ENCODE peak calls at places on chromosomes 16 and 17, in four cellular contexts. One of them, this sample, is unnamed.

GRCh38 chr17:44314869-44315661 is 6.7 kb downstream of the RUNDC3A start:
- DNase-seq in SK-N-SH: peak; percentile 25
- DNase-seq in HepG2: no peak
- DNase-seq in K562: peak; percentile 62
- DNase-seq in this sample: no peak

GRCh38 chr16:14095883-14096551 is 24.9 kb downstream of the MRTFB start:
- DNase-seq in HepG2: no peak
- DNase-seq in SK-N-SH: no peak
- DNase-seq in K562: no peak
- DNase-seq in this sample: no peak

GRCh38 chr17:1643999-1644492 is 1.5 kb downstream of the SCARF1 start:
- DNase-seq in HepG2: no peak
- DNase-seq in SK-N-SH: no peak
- DNase-seq in K562: no peak
- DNase-seq in this sample: no peak

GRCh38 chr17:81432873-81433451 is 37.7 kb downstream of the BAHCC1 start:
- DNase-seq in HepG2: no peak
- DNase-seq in K562: no peak
- DNase-seq in SK-N-SH: no peak
- DNase-seq in this sample: no peak

GRCh38 chr17:67615736-67616135 is 102.0 kb upstream of the NOL11 start:
- DNase-seq in HepG2: no peak
- DNase-seq in SK-N-SH: no peak
- DNase-seq in K562: no peak
- DNase-seq in this sample: no peak

GRCh38 chr16:71540-72341 is 690 bp downstream of the RHBDF1 start:
- DNase-seq in K562: peak; percentile 66
- DNase-seq in HepG2: peak; percentile 41
- DNase-seq in SK-N-SH: peak; percentile 76
- DNase-seq in this sample: no peak

GRCh38 chr17:47663997-47664941 is 14.6 kb downstream of the KPNB1 start:
- DNase-seq in K562: peak; percentile 39
- DNase-seq in SK-N-SH: peak; percentile 70
- DNase-seq in HepG2: peak; percentile 63
- DNase-seq in this sample: peak; percentile 41

GRCh38 chr17:75764711-75765421 is at the start of gene GALK1:
- DNase-seq in K562: peak; percentile 91
- DNase-seq in HepG2: peak; percentile 59
- DNase-seq in SK-N-SH: peak; percentile 98
- DNase-seq in this sample: no peak

GRCh38 chr16:71811261-71811803 is 2.7 kb upstream of the AP1G1 start:
- DNase-seq in SK-N-SH: no peak
- DNase-seq in K562: no peak
- DNase-seq in HepG2: no peak
- DNase-seq in this sample: no peak

GRCh38 chr17:3659541-3660111 is 8.8 kb downstream of the TAX1BP3 start:
- DNase-seq in SK-N-SH: no peak
- DNase-seq in K562: peak; percentile 32
- DNase-seq in HepG2: no peak
- DNase-seq in this sample: no peak
- TF ChIP-seq NFIC in SK-N-SH: peak; percentile 51
- TF ChIP-seq NFIC in K562: no peak
- TF ChIP-seq NFIC in HepG2: no peak
- TF ChIP-seq NFIC in this sample: no peak

GRCh38 chr17:6570731-6571465 is 14.5 kb upstream of the PITPNM3 start:
- DNase-seq in SK-N-SH: no peak
- DNase-seq in HepG2: no peak
- DNase-seq in K562: no peak
- DNase-seq in this sample: no peak
- TF ChIP-seq POLR2AphosphoS5 in SK-N-SH: no peak
- TF ChIP-seq POLR2AphosphoS5 in HepG2: no peak
- TF ChIP-seq POLR2AphosphoS5 in K562: no peak
- TF ChIP-seq POLR2AphosphoS5 in this sample: no peak

GRCh38 chr16:49755716-49756115 is 100.2 kb downstream of the ZNF423 start:
- DNase-seq in HepG2: no peak
- DNase-seq in SK-N-SH: peak; percentile 47
- DNase-seq in K562: no peak
- DNase-seq in this sample: no peak

GRCh38 chr16:49756971-49757743 is 98.8 kb downstream of the ZNF423 start:
- DNase-seq in K562: no peak
- DNase-seq in HepG2: no peak
- DNase-seq in SK-N-SH: no peak
- DNase-seq in this sample: no peak

GRCh38 chr16:49754495-49755290 is 101.2 kb downstream of the ZNF423 start:
- DNase-seq in K562: no peak
- DNase-seq in SK-N-SH: peak; percentile 50
- DNase-seq in HepG2: no peak
- DNase-seq in this sample: no peak

GRCh38 chr16:49757744-49758069 is 98.2 kb downstream of the ZNF423 start:
- DNase-seq in K562: no peak
- DNase-seq in SK-N-SH: no peak
- DNase-seq in HepG2: no peak
- DNase-seq in this sample: no peak

DNA sequence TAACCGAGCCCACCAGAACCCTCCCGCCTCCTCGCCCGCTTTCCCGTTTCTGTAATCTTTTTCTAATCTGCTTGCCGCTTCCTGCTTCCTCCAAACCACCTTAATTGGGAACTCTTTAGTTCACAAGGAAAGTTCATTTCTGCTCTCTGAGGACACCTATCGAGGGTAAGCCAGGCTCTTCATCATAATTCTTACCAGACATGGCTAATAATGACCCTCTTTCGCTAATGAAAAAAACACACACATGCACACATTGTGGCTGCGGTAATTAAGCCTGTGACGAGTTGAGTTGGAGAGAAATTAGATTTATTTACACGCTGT is 100.7 kb downstream of the ZNF423 start:
- DNase-seq in HepG2: no peak
- DNase-seq in SK-N-SH: peak; percentile 69
- DNase-seq in K562: peak; percentile 25
- DNase-seq in this sample: no peak
- TF ChIP-seq NFIC in HepG2: no peak
- TF ChIP-seq NFIC in SK-N-SH: no peak
- TF ChIP-seq NFIC in K562: no peak
- TF ChIP-seq NFIC in this sample: no peak

DNA sequence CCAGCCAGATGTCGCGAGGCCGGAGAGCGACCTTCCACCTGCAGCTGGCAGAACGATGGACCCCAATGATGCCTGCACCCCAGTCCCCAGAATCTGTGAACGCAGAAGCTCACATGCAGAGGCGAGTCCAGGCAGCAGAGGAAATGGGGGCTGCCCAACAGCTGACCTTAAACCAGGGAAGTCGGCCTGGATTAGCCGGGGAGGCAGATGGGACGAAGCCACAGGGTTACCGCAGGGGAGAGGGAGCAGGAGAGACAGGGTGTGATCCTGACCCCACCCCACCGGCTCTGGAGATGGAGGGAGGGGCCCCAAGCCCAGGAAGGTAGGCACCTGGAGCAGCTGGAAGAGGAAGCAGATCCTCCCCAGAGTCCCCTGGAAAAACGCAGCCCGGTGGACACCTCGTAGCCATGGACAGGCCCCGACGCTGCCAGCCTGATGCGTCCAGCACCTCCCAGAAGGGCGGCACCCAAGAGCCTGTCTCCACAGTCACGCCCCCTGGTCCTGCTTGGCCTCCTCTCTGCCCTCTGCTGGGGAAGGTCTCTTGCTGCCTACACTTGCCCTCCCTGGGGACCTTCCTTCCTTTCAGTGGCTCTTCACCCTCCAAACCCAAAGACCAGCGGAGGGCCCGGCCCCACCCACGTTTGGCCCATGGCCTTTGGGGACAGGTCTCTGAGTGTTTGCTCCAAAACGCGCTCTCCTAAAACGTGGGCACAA is 37.3 kb downstream of the PIEZO1 start:
- DNase-seq in K562: peak; percentile 85
- DNase-seq in SK-N-SH: no peak
- DNase-seq in HepG2: peak; percentile 66
- DNase-seq in this sample: no peak
- TF ChIP-seq POLR2AphosphoS5 in K562: no peak
- TF ChIP-seq POLR2AphosphoS5 in SK-N-SH: no peak
- TF ChIP-seq POLR2AphosphoS5 in HepG2: no peak
- TF ChIP-seq POLR2AphosphoS5 in this sample: no peak

GRCh38 chr16:70661534-70661917 is 15.2 kb downstream of the IL34 start:
- DNase-seq in K562: no peak
- DNase-seq in SK-N-SH: peak; percentile 44
- DNase-seq in HepG2: no peak
- DNase-seq in this sample: no peak
- TF ChIP-seq NFIC in K562: no peak
- TF ChIP-seq NFIC in SK-N-SH: no peak
- TF ChIP-seq NFIC in HepG2: no peak
- TF ChIP-seq NFIC in this sample: no peak

GRCh38 chr17:50080827-50081226 is 14.3 kb upstream of the PDK2 start:
- DNase-seq in K562: no peak
- DNase-seq in SK-N-SH: no peak
- DNase-seq in HepG2: no peak
- DNase-seq in this sample: no peak
- TF ChIP-seq POLR2AphosphoS5 in K562: no peak
- TF ChIP-seq POLR2AphosphoS5 in SK-N-SH: no peak
- TF ChIP-seq POLR2AphosphoS5 in HepG2: no peak
- TF ChIP-seq POLR2AphosphoS5 in this sample: no peak

GRCh38 chr16:79505344-79505743 is 95.2 kb downstream of the MAF start:
- DNase-seq in SK-N-SH: no peak
- DNase-seq in HepG2: no peak
- DNase-seq in K562: no peak
- DNase-seq in this sample: no peak
- TF ChIP-seq NFIC in SK-N-SH: no peak
- TF ChIP-seq NFIC in HepG2: no peak
- TF ChIP-seq NFIC in K562: no peak
- TF ChIP-seq NFIC in this sample: no peak

GRCh38 chr16:17205279-17206139 is 265.3 kb downstream of the XYLT1 start:
- DNase-seq in K562: no peak
- DNase-seq in SK-N-SH: no peak
- DNase-seq in HepG2: no peak
- DNase-seq in this sample: no peak
- TF ChIP-seq POLR2AphosphoS5 in K562: no peak
- TF ChIP-seq POLR2AphosphoS5 in SK-N-SH: no peak
- TF ChIP-seq POLR2AphosphoS5 in HepG2: no peak
- TF ChIP-seq POLR2AphosphoS5 in this sample: no peak

GRCh38 chr16:78884199-78884598 is 716.3 kb downstream of the MAF start:
- DNase-seq in HepG2: no peak
- DNase-seq in K562: no peak
- DNase-seq in SK-N-SH: no peak
- DNase-seq in this sample: no peak

GRCh38 chr16:78882751-78883150 is 717.8 kb downstream of the MAF start:
- DNase-seq in K562: no peak
- DNase-seq in SK-N-SH: no peak
- DNase-seq in HepG2: no peak
- DNase-seq in this sample: no peak

GRCh38 chr16:78879046-78879445 is 721.5 kb downstream of the MAF start:
- DNase-seq in HepG2: no peak
- DNase-seq in SK-N-SH: no peak
- DNase-seq in K562: no peak
- DNase-seq in this sample: no peak

GRCh38 chr16:78878570-78878969 is 722.0 kb downstream of the MAF start:
- DNase-seq in SK-N-SH: no peak
- DNase-seq in K562: no peak
- DNase-seq in HepG2: no peak
- DNase-seq in this sample: no peak

GRCh38 chr16:78882150-78882549 is 718.4 kb downstream of the MAF start:
- DNase-seq in SK-N-SH: no peak
- DNase-seq in HepG2: no peak
- DNase-seq in K562: no peak
- DNase-seq in this sample: no peak
- TF ChIP-seq NFIC in SK-N-SH: no peak
- TF ChIP-seq NFIC in HepG2: no peak
- TF ChIP-seq NFIC in K562: no peak
- TF ChIP-seq NFIC in this sample: no peak